ENCODE peak calls at places on chromosomes 6 and 20, in four cellular contexts. Q is H1, W is A549, N is HepG2. S is an unnamed sample.

GRCh38 chr6:109498049-109498448 is 15.0 kb upstream of the ZBTB24 start:
- DNase-seq in N (no peak), W (no peak), Q (no peak), S (no peak)

GRCh38 chr6:13120483-13121482 is 207.6 kb downstream of the TBC1D7 start:
- DNase-seq in Q (no peak), W (no peak), N (no peak), S (no peak)

GRCh38 chr20:1323830-1324597 is 4.9 kb downstream of the SDCBP2 start:
- DNase-seq in Q (peak; percentile 33), W (no peak), N (no peak), S (no peak)

GRCh38 chr20:56835829-56836228 is 206.7 kb downstream of the TFAP2C start:
- DNase-seq in W (no peak), Q (no peak), N (no peak), S (no peak)

GRCh38 chr6:139290787-139291294 is 957 bp downstream of the TXLNB start:
- DNase-seq in N (no peak), W (no peak), Q (no peak), S (no peak)

GRCh38 chr6:105835373-105835772 is 250.8 kb upstream of the PRDM1 start:
- DNase-seq in W (no peak), Q (peak; percentile 56), N (peak; percentile 31), S (peak; percentile 40)

GRCh38 chr6:157209865-157210530 is 113.3 kb downstream of the TMEM242 start:
- DNase-seq in Q (no peak), N (no peak), W (no peak), S (no peak)

GRCh38 chr6:83962592-83962991 is 71.0 kb upstream of the MRAP2 start:
- DNase-seq in N (no peak), Q (no peak), W (no peak), S (no peak)

GRCh38 chr6:118739976-118740771 is 88.8 kb upstream of the CEP85L start:
- DNase-seq in Q (no peak), W (no peak), N (no peak), S (no peak)

GRCh38 chr20:37627060-37627766 is 66.6 kb upstream of the CTNNBL1 start:
- DNase-seq in N (peak; percentile 61), W (no peak), Q (peak; percentile 77), S (peak; percentile 69)

GRCh38 chr6:82030761-82031160 is 216.8 kb downstream of the IBTK start:
- DNase-seq in N (no peak), W (no peak), Q (no peak), S (no peak)

GRCh38 chr6:150661608-150662007 is 61.9 kb downstream of the PLEKHG1 start:
- DNase-seq in N (no peak), Q (no peak), W (no peak), S (no peak)

GRCh38 chr6:90286884-90287488 is 9.7 kb downstream of the BACH2 start:
- DNase-seq in W (peak; percentile 25), Q (peak; percentile 87), N (peak; percentile 28), S (peak; percentile 74)

GRCh38 chr6:169310983-169311382 is 57.3 kb upstream of the THBS2 start:
- DNase-seq in W (no peak), N (no peak), Q (no peak), S (no peak)

GRCh38 chr6:45226081-45226480 is 102.0 kb upstream of the RUNX2 start:
- DNase-seq in N (no peak), Q (no peak), W (no peak), S (no peak)

GRCh38 chr6:93088675-93089575 is 330.4 kb downstream of the EPHA7 start:
- DNase-seq in Q (no peak), W (no peak), N (no peak), S (no peak)

DNA sequence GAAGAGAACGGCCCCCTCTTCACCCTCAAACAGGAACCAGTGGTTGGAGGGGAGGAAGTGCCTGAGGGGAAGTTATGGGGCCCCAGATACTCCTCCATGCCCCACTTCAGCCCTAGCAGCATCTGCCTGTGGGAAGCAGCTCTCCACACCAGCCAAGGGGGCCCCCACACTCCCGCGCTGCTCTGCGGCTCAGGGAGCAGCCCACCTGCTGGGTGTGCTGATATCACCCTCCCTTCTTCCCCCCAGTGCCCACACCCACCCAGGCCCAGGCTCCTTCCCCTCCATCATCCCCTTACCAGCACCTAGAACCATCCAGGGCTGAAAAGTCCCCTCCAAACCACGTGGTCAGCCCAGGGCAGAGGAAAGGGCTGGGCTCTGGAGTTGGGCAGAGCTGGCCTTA is 519 bp downstream of the LST1 start:
- DNase-seq in Q (no peak), W (no peak), N (no peak), S (no peak)
- TF ChIP-seq RNF2 in Q (no peak), W (no peak), N (no peak), S (no peak)

DNA sequence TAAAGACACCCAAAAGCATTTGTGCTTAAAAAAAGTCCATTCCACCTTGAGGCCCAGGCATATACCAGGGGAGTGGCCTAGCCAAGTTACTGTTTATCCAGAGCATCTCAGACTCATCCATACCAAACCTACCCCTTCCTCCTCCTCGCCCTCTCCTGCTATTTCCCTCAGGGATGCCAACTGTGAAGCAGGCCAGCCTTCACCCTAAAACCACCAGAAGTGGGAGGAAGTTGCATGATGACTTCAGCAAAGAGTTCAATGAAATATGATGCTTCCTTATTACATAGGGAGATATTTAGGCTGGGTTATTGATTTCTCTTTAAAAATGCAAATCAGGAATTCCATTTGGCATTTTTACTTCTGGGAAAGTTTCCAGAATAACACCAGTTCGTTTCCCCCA is 1.4 kb upstream of the TCP11 start:
- DNase-seq in Q (no peak), N (no peak), W (no peak), S (no peak)
- TF ChIP-seq RNF2 in Q (no peak), N (no peak), W (no peak), S (no peak)

DNA sequence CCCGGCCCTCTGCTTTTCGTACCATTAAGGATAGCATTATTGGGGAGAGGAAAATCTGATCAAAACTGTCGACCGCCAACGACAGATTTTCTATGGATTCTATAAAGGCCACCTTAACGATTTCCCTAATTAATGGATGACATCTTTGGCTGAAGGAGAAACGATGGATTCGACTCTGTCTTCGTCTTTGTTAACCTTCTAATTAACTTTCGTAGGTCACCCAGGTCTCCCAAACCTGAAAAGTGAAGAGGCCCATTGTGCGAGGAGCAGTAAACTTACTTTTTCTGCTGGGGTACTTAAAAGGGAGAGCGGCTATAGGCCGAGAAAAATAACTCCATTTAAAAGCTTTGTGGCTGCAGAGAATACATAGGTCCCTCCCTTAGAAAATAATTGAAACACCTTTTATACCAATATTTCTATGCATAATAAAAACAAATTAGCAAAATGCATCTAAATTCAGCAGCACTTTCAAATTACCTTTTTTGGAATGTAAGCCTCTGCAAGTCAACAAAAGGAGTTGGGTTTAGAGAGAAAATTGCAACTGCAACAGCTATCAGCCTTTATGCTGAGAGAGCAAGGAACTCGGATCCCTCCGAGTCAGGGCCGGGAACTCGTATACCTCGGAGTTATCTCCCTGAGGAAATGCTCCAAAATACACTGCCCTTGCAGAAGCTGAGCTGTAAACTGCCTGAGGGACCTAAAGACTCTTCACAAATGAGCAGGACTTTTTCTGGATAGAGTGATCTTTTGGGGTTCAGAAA is 31.4 kb upstream of the NR2E1 start:
- DNase-seq in W (no peak), Q (no peak), N (no peak), S (no peak)
- TF ChIP-seq RNF2 in W (no peak), Q (no peak), N (no peak), S (no peak)

DNA sequence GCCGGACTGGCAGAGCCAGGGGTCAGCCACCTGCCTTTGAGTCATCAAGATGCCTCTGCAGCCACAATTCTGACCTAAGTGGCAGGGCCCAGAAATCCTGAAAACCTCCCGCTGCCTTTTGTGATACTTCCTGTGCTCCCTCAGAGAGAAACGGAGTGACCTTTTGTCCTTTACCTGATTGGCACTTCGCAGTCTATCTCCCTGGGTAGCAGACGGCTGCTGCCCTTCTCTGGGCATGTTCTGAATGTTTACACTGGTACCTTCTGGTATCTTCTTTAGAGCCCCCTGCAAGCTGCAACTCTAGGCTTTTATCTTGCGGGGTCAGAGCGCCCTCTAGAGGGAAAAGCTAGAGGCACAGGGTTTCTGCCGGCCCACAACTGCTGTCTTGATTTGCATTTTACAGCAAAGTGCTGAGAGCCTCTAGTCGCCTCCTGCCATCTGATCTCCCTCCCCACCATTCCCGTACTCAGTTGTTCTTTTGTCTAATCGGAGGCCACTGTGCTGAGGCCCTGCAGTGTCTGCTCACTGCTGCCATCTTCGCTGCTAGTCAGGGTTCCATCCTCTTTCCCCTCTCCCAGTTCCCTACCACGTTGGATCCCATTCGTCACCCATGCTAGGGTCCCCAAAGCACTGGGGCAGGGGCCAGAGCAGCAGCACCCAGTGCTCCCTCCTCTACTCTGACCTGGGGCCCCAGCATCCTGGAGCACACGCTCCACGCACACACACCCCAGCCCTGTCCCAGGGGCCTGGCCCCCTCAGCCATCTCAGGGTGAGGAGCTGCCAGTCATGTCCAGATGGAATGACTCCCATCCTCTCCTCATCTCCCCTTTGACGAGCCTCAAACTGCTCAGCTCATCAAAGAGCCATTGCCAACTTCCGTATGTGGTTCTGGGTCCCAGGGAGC is 26.7 kb downstream of the SPATA2 start:
- DNase-seq in N (peak; percentile 69), Q (peak; percentile 94), W (peak; percentile 77), S (peak; percentile 76)
- TF ChIP-seq RNF2 in N (no peak), Q (no peak), W (no peak), S (no peak)

GRCh38 chr20:55172310-55173002 is 697.1 kb downstream of the DOK5 start:
- DNase-seq in W (no peak), N (no peak), Q (no peak), S (no peak)
- TF ChIP-seq RNF2 in W (no peak), N (no peak), Q (no peak), S (no peak)

GRCh38 chr20:39070484-39071231 is 108.5 kb downstream of the DHX35 start:
- DNase-seq in W (no peak), Q (no peak), N (peak; percentile 71), S (no peak)
- TF ChIP-seq RNF2 in W (no peak), Q (no peak), N (no peak), S (no peak)

GRCh38 chr6:14335071-14335470 is 217.5 kb downstream of the CD83 start:
- DNase-seq in W (no peak), Q (no peak), N (no peak), S (no peak)

GRCh38 chr6:14344486-14344885 is 226.9 kb downstream of the CD83 start:
- DNase-seq in W (no peak), Q (no peak), N (no peak), S (no peak)

GRCh38 chr6:14337157-14337556 is 219.6 kb downstream of the CD83 start:
- DNase-seq in W (no peak), N (no peak), Q (no peak), S (no peak)

GRCh38 chr6:14339172-14339571 is 221.6 kb downstream of the CD83 start:
- DNase-seq in N (no peak), Q (no peak), W (no peak), S (no peak)

GRCh38 chr6:14339711-14340590 is 222.4 kb downstream of the CD83 start:
- DNase-seq in W (no peak), N (no peak), Q (no peak), S (no peak)
- TF ChIP-seq RNF2 in W (no peak), N (no peak), Q (no peak), S (no peak)

GRCh38 chr20:45629496-45630100 is at the start of gene WFDC10A:
- DNase-seq in Q (peak; percentile 65), W (peak; percentile 62), N (peak; percentile 38), S (peak; percentile 62)
- TF ChIP-seq RNF2 in Q (no peak), W (no peak), N (no peak), S (no peak)